ENCODE peak calls at places on chromosomes 1 and 21, in eight cellular contexts. H is PC-9, Y is NT2/D1, A is sigmoid colon, T is stomach, S is H1, G is BE2C, E is tibial nerve. O is an unnamed sample. For H3K27me3, the result is how much of the 10 kb centered on the place peaks cover.

GRCh38 chr1:10074059-10074854 is 41.5 kb downstream of the UBE4B start:
- DNase-seq in H (peak), Y (no peak), A (no peak), T (no peak), S (no peak), G (no peak), E (no peak), O (peak)

GRCh38 chr1:246617156-246617555 is 50.9 kb downstream of the CNST start:
- DNase-seq in H (no peak), Y (no peak), A (no peak), T (no peak), S (no peak), G (no peak), E (no peak), O (peak)

GRCh38 chr21:41835711-41836154 is 43.4 kb downstream of the PRDM15 start:
- DNase-seq in H (no peak), Y (no peak), A (no peak), T (no peak), S (no peak), G (no peak), E (no peak), O (no peak)

GRCh38 chr1:155872527-155872926 is 13.2 kb downstream of the SYT11 start:
- DNase-seq in H (no peak), Y (no peak), A (no peak), T (no peak), S (no peak), G (no peak), E (no peak), O (no peak)

GRCh38 chr1:230288641-230289349 is 137.3 kb downstream of the PGBD5 start:
- DNase-seq in H (no peak), Y (no peak), A (peak), T (no peak), S (no peak), G (no peak), E (no peak), O (no peak)

GRCh38 chr1:18542351-18542750 is 61.6 kb downstream of the KLHDC7A start:
- DNase-seq in H (no peak), Y (no peak), A (no peak), T (no peak), S (no peak), G (no peak), E (no peak), O (no peak)

GRCh38 chr1:37255111-37255795 is 219.1 kb upstream of the ZC3H12A start:
- DNase-seq in H (peak), Y (peak), A (no peak), T (no peak), S (peak), G (peak), E (no peak), O (no peak)

GRCh38 chr1:40004857-40005256 is 35.7 kb upstream of the CAP1 start:
- DNase-seq in H (no peak), Y (no peak), A (no peak), T (no peak), S (no peak), G (peak), E (no peak), O (peak)

GRCh38 chr1:204493882-204494280 is 724 bp downstream of the PIK3C2B start:
- DNase-seq in H (peak), Y (peak), A (peak), T (peak), S (no peak), G (peak), E (no peak), O (peak)

GRCh38 chr1:59917026-59917784 is 9.4 kb downstream of the CYP2J2 start:
- DNase-seq in H (no peak), Y (no peak), A (no peak), T (no peak), S (no peak), G (no peak), E (no peak), O (no peak)

GRCh38 chr21:42121792-42122191 is 50.7 kb downstream of the UMODL1 start:
- DNase-seq in H (no peak), Y (no peak), A (no peak), T (peak), S (no peak), G (no peak), E (no peak), O (peak)

GRCh38 chr1:11650331-11650991 is 3.8 kb downstream of the FBXO2 start:
- DNase-seq in H (peak), Y (peak), A (peak), T (peak), S (peak), G (peak), E (peak), O (peak)

GRCh38 chr1:65002508-65003315 is 36.4 kb upstream of the JAK1 start:
- DNase-seq in H (peak), Y (peak), A (peak), T (peak), S (peak), G (no peak), E (peak), O (peak)

GRCh38 chr21:32328595-32328994 is 29.9 kb downstream of the MRAP start:
- DNase-seq in H (no peak), Y (no peak), A (no peak), T (no peak), S (no peak), G (no peak), E (no peak), O (no peak)

GRCh38 chr1:85030536-85030935 is 17.8 kb downstream of the MCOLN3 start:
- DNase-seq in H (no peak), Y (no peak), A (no peak), T (no peak), S (no peak), G (no peak), E (no peak), O (no peak)

GRCh38 chr1:27668808-27669723 is 2.9 kb downstream of the IFI6 start:
- DNase-seq in H (peak), Y (no peak), A (peak), T (peak), S (peak), G (peak), E (peak), O (peak)

GRCh38 chr1:27668121-27668807 is 3.7 kb downstream of the IFI6 start:
- DNase-seq in H (no peak), Y (no peak), A (no peak), T (no peak), S (no peak), G (no peak), E (no peak), O (no peak)

GRCh38 chr1:27672750-27673112 is 739 bp upstream of the IFI6 start:
- DNase-seq in H (no peak), Y (no peak), A (no peak), T (no peak), S (no peak), G (no peak), E (no peak), O (no peak)

GRCh38 chr1:27671964-27672749 is at the start of gene IFI6:
- DNase-seq in H (peak), Y (no peak), A (peak), T (peak), S (peak), G (peak), E (peak), O (peak)

GRCh38 chr1:27669876-27670275 is 2.1 kb downstream of the IFI6 start:
- DNase-seq in H (no peak), Y (no peak), A (no peak), T (no peak), S (no peak), G (no peak), E (no peak), O (no peak)
- H3K4me3 ChIP-seq in H (no peak), Y (no peak), A (no peak), T (no peak), S (no peak), G (no peak), E (no peak), O (no peak)

DNA sequence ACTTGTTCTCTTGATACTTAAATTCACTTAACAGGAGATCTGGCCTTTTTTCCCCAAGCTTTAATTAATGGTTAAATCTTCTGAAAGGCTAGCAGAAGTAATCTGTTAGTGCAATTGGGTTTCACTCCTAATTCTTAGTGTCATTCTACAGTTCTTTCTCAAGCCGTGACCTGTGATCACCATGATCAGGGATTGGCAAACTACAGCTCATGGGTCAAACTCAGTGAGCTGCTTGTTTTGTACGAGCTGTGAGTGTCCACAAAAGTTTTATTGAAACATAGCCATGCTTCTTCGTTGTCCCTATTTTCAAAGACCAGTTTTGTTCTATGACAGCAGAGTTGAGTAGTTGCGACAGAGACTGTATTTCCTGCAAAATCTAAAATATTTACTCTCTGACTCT is 109.4 kb upstream of the KCNJ15 start:
- DNase-seq in H (no peak), Y (no peak), A (no peak), T (no peak), S (no peak), G (no peak), E (no peak), O (no peak)
- H3K27me3 ChIP-seq in H (under half), Y (under half), A (under half), T (under half), S (under half), G (under half), E (under half), O (under half)

GRCh38 chr1:152191260-152191659 is 32.2 kb upstream of the RPTN start:
- DNase-seq in H (no peak), Y (no peak), A (no peak), T (no peak), S (no peak), G (no peak), E (no peak), O (peak)

GRCh38 chr1:152189657-152190442 is 30.8 kb upstream of the RPTN start:
- DNase-seq in H (peak), Y (peak), A (peak), T (peak), S (peak), G (peak), E (peak), O (peak)

GRCh38 chr1:152186556-152187285 is 27.7 kb upstream of the RPTN start:
- DNase-seq in H (peak), Y (no peak), A (no peak), T (no peak), S (no peak), G (no peak), E (no peak), O (peak)

GRCh38 chr1:152190589-152190988 is 31.6 kb upstream of the RPTN start:
- DNase-seq in H (no peak), Y (no peak), A (no peak), T (no peak), S (no peak), G (no peak), E (no peak), O (peak)

DNA sequence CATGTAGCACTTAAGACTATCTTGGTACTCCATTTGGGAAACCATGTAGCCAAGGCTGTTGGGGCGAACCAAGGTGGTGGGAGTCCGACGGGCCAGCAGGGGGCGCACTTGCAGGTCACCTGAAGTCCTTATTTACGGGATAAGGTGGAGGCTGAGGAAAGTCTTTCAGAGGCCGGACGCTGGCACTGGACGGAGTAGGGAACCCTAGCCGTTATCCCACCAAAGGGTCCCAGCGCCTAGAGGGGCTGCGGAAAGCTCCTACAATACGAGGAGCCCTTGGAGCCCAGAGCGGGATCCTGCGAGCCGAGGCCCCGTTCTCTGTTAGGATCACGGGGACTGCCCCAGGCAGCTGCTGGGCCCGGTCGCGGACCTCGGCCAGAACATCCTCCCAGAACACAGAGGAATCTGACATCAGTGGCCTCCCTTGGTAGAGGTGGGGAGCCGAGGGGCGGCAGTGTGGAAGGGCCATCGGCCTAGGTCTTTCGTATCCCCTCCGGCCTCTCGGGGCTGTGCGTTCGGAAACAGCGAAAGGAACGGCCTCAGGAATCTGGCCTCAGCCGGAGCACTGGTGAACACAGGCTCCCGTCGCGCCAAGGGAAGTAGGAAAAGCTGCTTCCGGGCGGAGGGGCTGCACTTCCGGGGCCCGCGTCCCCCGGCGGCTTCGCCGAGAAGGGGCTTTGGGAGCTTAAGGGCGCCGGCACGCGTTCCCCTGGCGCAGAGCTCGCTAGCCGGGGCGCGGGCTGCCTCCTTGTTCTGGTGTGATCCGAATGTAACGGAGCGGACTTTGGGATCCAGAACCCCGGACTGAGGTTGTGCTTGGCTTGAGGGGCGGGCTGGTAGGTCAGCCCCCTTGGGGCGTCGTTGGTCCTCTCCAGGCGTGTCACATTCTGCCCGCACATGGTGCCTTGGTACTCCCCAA is 29.9 kb upstream of the RPTN start:
- DNase-seq in H (peak), Y (peak), A (peak), T (peak), S (peak), G (peak), E (peak), O (peak)
- H3K4me3 ChIP-seq in H (no peak), Y (peak), A (peak), T (peak), S (no peak), G (no peak), E (peak), O (peak)

DNA sequence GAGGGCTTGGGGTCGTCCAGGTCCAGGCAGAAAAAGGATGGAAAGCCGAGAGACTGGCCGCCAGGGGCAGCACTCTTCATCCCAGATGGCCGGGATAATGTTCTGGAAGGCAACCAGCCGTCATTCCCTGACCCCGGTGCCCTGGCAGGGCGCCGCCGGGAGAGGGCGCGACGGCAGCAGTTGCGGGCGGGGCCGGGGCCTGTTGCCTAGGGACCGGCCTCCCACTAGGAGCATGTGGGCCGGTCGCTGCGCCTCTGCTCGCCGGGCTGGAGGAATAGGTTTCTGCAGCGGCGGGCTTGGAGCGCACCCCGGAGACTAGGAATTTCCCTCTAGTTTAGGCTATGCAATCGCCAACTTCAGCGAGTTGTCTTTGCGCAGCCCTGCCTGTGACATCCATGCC is 11.0 kb downstream of the DMRTB1 start:
- DNase-seq in H (no peak), Y (peak), A (no peak), T (peak), S (peak), G (no peak), E (peak), O (peak)
- H3K27me3 ChIP-seq in H (under half), Y (under half), A (under half), T (under half), S (under half), G (under half), E (under half), O (under half)

GRCh38 chr1:15620155-15620545 is 2.9 kb downstream of the DDI2 start:
- DNase-seq in H (peak), Y (no peak), A (no peak), T (no peak), S (no peak), G (no peak), E (no peak), O (peak)

GRCh38 chr1:15618685-15619525 is 1.6 kb downstream of the DDI2 start:
- DNase-seq in H (no peak), Y (no peak), A (no peak), T (no peak), S (no peak), G (no peak), E (no peak), O (peak)

GRCh38 chr1:15616704-15617172 is 520 bp upstream of the DDI2 start:
- DNase-seq in H (no peak), Y (no peak), A (peak), T (no peak), S (no peak), G (no peak), E (no peak), O (no peak)

GRCh38 chr1:15617874-15618684 is 821 bp downstream of the DDI2 start:
- DNase-seq in H (peak), Y (no peak), A (no peak), T (no peak), S (peak), G (peak), E (no peak), O (peak)

GRCh38 chr1:15617173-15617873 is at the start of gene DDI2:
- DNase-seq in H (peak), Y (peak), A (peak), T (peak), S (peak), G (peak), E (peak), O (peak)
- H3K4me3 ChIP-seq in H (peak), Y (peak), A (peak), T (peak), S (peak), G (peak), E (peak), O (peak)

DNA sequence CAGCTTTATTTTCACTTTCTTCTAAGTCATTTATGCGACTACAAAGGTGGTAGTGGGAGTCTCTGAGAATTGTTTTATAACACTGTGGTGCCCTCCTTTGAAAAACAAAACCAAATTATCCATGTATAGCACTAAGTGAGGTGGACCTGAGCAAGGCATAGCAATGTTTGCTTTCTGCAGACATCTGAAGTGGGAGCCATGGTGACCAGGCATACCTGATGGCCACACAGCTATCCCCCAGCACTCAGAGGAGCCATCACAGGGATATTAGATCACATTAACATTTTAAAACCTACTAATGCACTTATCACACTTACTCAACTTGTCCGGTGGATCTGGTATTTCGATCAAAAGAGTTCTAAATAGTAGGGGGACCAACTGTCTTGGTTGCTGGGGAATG is 24.8 kb upstream of the AVPR1B start:
- DNase-seq in H (no peak), Y (no peak), A (no peak), T (no peak), S (no peak), G (no peak), E (no peak), O (no peak)
- H3K27me3 ChIP-seq in H (under half), Y (under half), A (under half), T (under half), S (under half), G (under half), E (under half), O (under half)

GRCh38 chr1:229251185-229251584 is 19.7 kb upstream of the RAB4A start:
- DNase-seq in H (no peak), Y (no peak), A (no peak), T (no peak), S (no peak), G (no peak), E (no peak), O (no peak)

GRCh38 chr1:229254910-229255541 is 15.9 kb upstream of the RAB4A start:
- DNase-seq in H (no peak), Y (no peak), A (no peak), T (no peak), S (no peak), G (no peak), E (no peak), O (peak)

GRCh38 chr1:229249854-229250644 is 20.9 kb upstream of the RAB4A start:
- DNase-seq in H (no peak), Y (no peak), A (no peak), T (no peak), S (no peak), G (no peak), E (no peak), O (no peak)

GRCh38 chr1:229252228-229252984 is 18.5 kb upstream of the RAB4A start:
- DNase-seq in H (no peak), Y (no peak), A (no peak), T (no peak), S (no peak), G (peak), E (no peak), O (no peak)

DNA sequence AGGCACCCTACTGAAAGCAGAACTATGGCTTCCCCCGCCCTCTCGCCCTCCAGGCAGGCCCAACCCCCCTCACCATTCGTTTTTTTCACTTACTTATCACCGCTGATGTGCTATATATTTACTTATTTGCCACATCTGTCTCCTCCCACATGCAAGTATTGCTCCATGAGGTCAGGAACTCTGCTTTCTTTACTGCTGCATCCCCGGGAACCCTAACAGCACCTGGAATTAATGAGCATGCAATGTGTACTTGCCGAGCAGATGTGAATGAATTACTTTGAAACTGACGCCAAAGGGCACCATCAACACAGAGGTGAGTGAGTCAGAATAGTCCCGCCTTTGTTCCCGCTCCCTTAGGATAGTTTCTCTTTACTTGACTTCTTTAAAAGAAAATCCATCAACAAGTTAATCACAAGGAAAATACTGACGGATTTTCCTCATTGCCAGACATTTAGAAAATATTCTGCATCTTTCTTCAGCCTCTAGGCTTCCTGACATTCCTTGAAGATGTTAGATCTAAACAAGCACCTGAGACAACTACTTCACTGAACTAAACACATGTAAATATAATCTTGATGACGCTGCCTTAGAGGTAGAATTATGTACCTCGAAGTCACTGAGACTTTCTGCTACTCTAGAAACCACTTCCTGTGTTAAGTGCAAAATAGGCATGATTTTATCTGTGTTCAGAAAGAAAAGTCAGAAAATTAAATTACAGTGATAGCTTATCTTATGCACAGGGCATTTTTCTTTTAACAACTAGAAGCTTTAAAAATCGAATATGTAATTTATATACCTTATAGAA is 17.5 kb upstream of the RAB4A start:
- DNase-seq in H (no peak), Y (no peak), A (no peak), T (no peak), S (no peak), G (no peak), E (no peak), O (peak)
- H3K4me3 ChIP-seq in H (no peak), Y (peak), A (no peak), T (no peak), S (no peak), G (peak), E (no peak), O (no peak)